ENCODE peak calls at places on chromosomes 13 and 19, in ten cellular contexts. I is activated T-cell treated with anti-CD3 and anti-CD28 coated beads, Interleukin-2, amount 50 U/mL, for 48 hours; Z is MCF 10A; G is stimulated activated CD4-positive, alpha-beta T cell treated with anti-CD3 and anti-CD28 coated beads, Interleukin-12 subunit alpha, Interleukin-12 subunit beta, amount 100 ng/mL, for 48 hours; O is CD8-positive, alpha-beta memory T cell; F is HT1080; V is AG08396; S is MV-4-11; J is hepatic stellate cell; U is substantia nigra. K is an unnamed sample.

GRCh38 chr13:65940720-65941119 is 1289.4 kb downstream of the PCDH9 start:
- DNase-seq in S (no peak), O (no peak), V (no peak), I (no peak), U (no peak), G (no peak), F (no peak), Z (no peak), J (no peak), K (no peak)

GRCh38 chr19:47227347-47228167 is 3.4 kb downstream of the BBC3 start:
- DNase-seq in U (peak; percentile 20), F (peak; percentile 95), I (peak; percentile 61), V (peak; percentile 88), G (peak; percentile 34), O (peak; percentile 54), J (peak; percentile 95), S (peak; percentile 92), Z (peak; percentile 96), K (no peak)

GRCh38 chr13:109331898-109332297 is 454.5 kb downstream of the IRS2 start:
- DNase-seq in O (no peak), G (no peak), F (peak; percentile 62), Z (no peak), I (no peak), V (no peak), S (no peak), U (no peak), J (no peak), K (no peak)

GRCh38 chr19:38033658-38034150 is 126.7 kb downstream of the SIPA1L3 start:
- DNase-seq in I (no peak), Z (no peak), O (no peak), V (no peak), F (no peak), U (no peak), G (no peak), S (peak; percentile 82), J (no peak), K (no peak)

GRCh38 chr13:78659450-78660110 is 625 bp upstream of the OBI1 start:
- DNase-seq in F (no peak), S (no peak), O (no peak), V (peak; percentile 4), J (peak; percentile 4), Z (no peak), U (no peak), I (no peak), G (no peak), K (peak; percentile 70)

GRCh38 chr13:52751196-52751595 is 11.6 kb upstream of the CNMD start:
- DNase-seq in I (no peak), Z (peak; percentile 33), J (no peak), F (no peak), S (no peak), U (no peak), G (no peak), O (no peak), V (no peak), K (no peak)

GRCh38 chr19:1773173-1773572 is 19.9 kb downstream of the ONECUT3 start:
- DNase-seq in O (no peak), G (no peak), F (peak; percentile 77), S (no peak), I (no peak), Z (peak; percentile 93), V (no peak), U (no peak), J (no peak), K (no peak)

GRCh38 chr13:113117956-113118327 is 4.7 kb upstream of the F10 start:
- DNase-seq in I (no peak), S (no peak), U (no peak), G (no peak), V (no peak), F (no peak), J (no peak), O (no peak), Z (no peak), K (no peak)

GRCh38 chr19:16896098-16896912 is 7.5 kb downstream of the F2RL3 start:
- DNase-seq in G (no peak), S (no peak), Z (no peak), V (no peak), U (no peak), O (no peak), J (no peak), F (no peak), I (no peak), K (no peak)

GRCh38 chr13:77034883-77035282 is 7.9 kb upstream of the FBXL3 start:
- DNase-seq in S (no peak), G (no peak), O (no peak), J (peak; percentile 17), V (peak; percentile 30), Z (peak; percentile 13), U (no peak), F (peak; percentile 80), I (no peak), K (no peak)

GRCh38 chr19:33465371-33465770 is 56.2 kb downstream of the PEPD start:
- DNase-seq in J (no peak), U (no peak), V (no peak), I (no peak), S (no peak), Z (no peak), O (no peak), F (no peak), G (no peak), K (no peak)

GRCh38 chr19:28859811-28860210 is 353.1 kb downstream of the UQCRFS1 start:
- DNase-seq in F (no peak), I (no peak), V (no peak), U (no peak), J (no peak), Z (no peak), O (no peak), G (no peak), S (peak; percentile 50), K (no peak)

GRCh38 chr19:18194554-18195238 is 1.7 kb downstream of the MPV17L2 start:
- DNase-seq in O (no peak), V (no peak), Z (peak; percentile 65), J (peak; percentile 46), G (no peak), S (peak; percentile 63), I (peak; percentile 51), F (no peak), U (no peak), K (no peak)

GRCh38 chr13:43268632-43269031 is 245.2 kb downstream of the DNAJC15 start:
- DNase-seq in S (no peak), V (no peak), F (no peak), I (no peak), J (no peak), U (no peak), G (no peak), Z (no peak), O (no peak), K (no peak)

GRCh38 chr13:31234729-31235128 is 35.0 kb downstream of the B3GLCT start:
- DNase-seq in J (peak; percentile 14), U (no peak), Z (no peak), V (no peak), F (no peak), I (no peak), O (no peak), G (no peak), S (no peak), K (no peak)

GRCh38 chr13:73245271-73245670 is 186.5 kb downstream of the KLF5 start:
- DNase-seq in F (no peak), S (no peak), Z (no peak), J (no peak), G (no peak), U (no peak), O (no peak), V (no peak), I (no peak), K (no peak)

GRCh38 chr19:2215281-2215751 is 20.8 kb downstream of the PLEKHJ1 start:
- DNase-seq in J (no peak), Z (no peak), V (no peak), I (peak; percentile 36), U (no peak), O (no peak), S (no peak), G (no peak), F (no peak), K (no peak)

GRCh38 chr19:23512151-23512925 is 117.1 kb upstream of the ZNF91 start:
- DNase-seq in V (no peak), Z (no peak), I (no peak), O (no peak), U (no peak), G (no peak), J (no peak), F (no peak), S (no peak), K (no peak)

GRCh38 chr19:602391-603301 is 13.0 kb downstream of the HCN2 start:
- DNase-seq in S (no peak), I (no peak), U (no peak), O (no peak), J (no peak), F (no peak), Z (no peak), G (no peak), V (no peak), K (no peak)

GRCh38 chr13:27476943-27477681 is 26.7 kb upstream of the MTIF3 start:
- DNase-seq in Z (peak; percentile 48), F (peak; percentile 43), O (no peak), U (no peak), V (peak; percentile 49), J (peak; percentile 18), I (no peak), G (peak; percentile 6), S (peak; percentile 21), K (no peak)

GRCh38 chr19:4910594-4911273 is 1.4 kb downstream of the UHRF1 start:
- DNase-seq in U (no peak), V (peak; percentile 63), I (no peak), Z (peak; percentile 66), F (peak; percentile 43), S (peak; percentile 86), O (no peak), J (peak; percentile 69), G (no peak), K (peak; percentile 45)

GRCh38 chr19:5655412-5655811 is 24.9 kb downstream of the MICOS13 start:
- DNase-seq in S (no peak), I (no peak), U (no peak), Z (no peak), J (no peak), F (no peak), O (no peak), V (no peak), G (no peak), K (no peak)

GRCh38 chr19:14577885-14578427 is 4.9 kb upstream of the CLEC17A start:
- DNase-seq in O (no peak), S (peak; percentile 70), Z (peak; percentile 13), G (no peak), F (peak; percentile 36), V (no peak), J (no peak), U (no peak), I (no peak), K (no peak)

GRCh38 chr13:20159646-20160345 is 1.1 kb downstream of the GJA3 start:
- DNase-seq in I (no peak), V (no peak), U (no peak), Z (peak; percentile 8), J (no peak), F (peak; percentile 24), S (no peak), O (no peak), G (no peak), K (no peak)

GRCh38 chr13:33676700-33677048 is 141.3 kb upstream of the RFC3 start:
- DNase-seq in O (no peak), J (peak; percentile 72), Z (peak; percentile 77), S (peak; percentile 35), I (peak; percentile 31), V (peak; percentile 69), F (peak; percentile 44), G (peak; percentile 7), U (no peak), K (peak; percentile 29)

GRCh38 chr13:38849316-38849715 is 141.3 kb downstream of the STOML3 start:
- DNase-seq in F (peak; percentile 63), I (no peak), Z (peak; percentile 64), G (no peak), J (no peak), S (no peak), V (no peak), O (no peak), U (no peak), K (no peak)

GRCh38 chr13:89324582-89324981 is 1653.4 kb downstream of the SLITRK5 start:
- DNase-seq in O (no peak), U (no peak), V (no peak), F (no peak), G (no peak), I (no peak), Z (no peak), S (no peak), J (no peak), K (no peak)

GRCh38 chr19:1942934-1943555 is 2.1 kb downstream of the CSNK1G2 start:
- DNase-seq in G (no peak), S (peak; percentile 38), U (no peak), V (no peak), I (no peak), O (peak; percentile 35), J (no peak), F (no peak), Z (no peak), K (no peak)